ENCODE peak calls at places on chromosomes 5 and 9, in six cellular contexts. O is K562, R is NT2/D1, Y is H1, X is HCT116, G is HepG2. Q is an unnamed sample.

GRCh38 chr9:72394061-72394460 is 29.1 kb upstream of the ZFAND5 start:
- DNase-seq in O (no peak), R (no peak), Y (no peak), X (no peak), G (no peak), Q (no peak)

GRCh38 chr5:42982107-42982622 is 58.0 kb downstream of the ANXA2R start:
- DNase-seq in O (peak), R (no peak), Y (no peak), X (no peak), G (no peak), Q (no peak)

GRCh38 chr9:8183618-8184017 is 384.0 kb upstream of the DMAC1 start:
- DNase-seq in O (no peak), R (no peak), Y (no peak), X (no peak), G (no peak), Q (no peak)

GRCh38 chr9:124077915-124078572 is 66.5 kb downstream of the LHX2 start:
- DNase-seq in O (no peak), R (no peak), Y (no peak), X (peak), G (peak), Q (no peak)

GRCh38 chr9:4389755-4390154 is 89.9 kb upstream of the GLIS3 start:
- DNase-seq in O (no peak), R (no peak), Y (no peak), X (no peak), G (no peak), Q (no peak)

GRCh38 chr9:87346061-87346665 is 151.5 kb upstream of the DAPK1 start:
- DNase-seq in O (no peak), R (no peak), Y (no peak), X (no peak), G (no peak), Q (no peak)

GRCh38 chr5:88119535-88119934 is 149.1 kb downstream of the TMEM161B start:
- DNase-seq in O (no peak), R (no peak), Y (no peak), X (no peak), G (no peak), Q (no peak)

GRCh38 chr5:7668161-7668560 is 182.8 kb downstream of the CFAP90 start:
- DNase-seq in O (no peak), R (peak), Y (no peak), X (no peak), G (no peak), Q (no peak)

GRCh38 chr5:77947051-77947428 is 170.9 kb upstream of the TBCA start:
- DNase-seq in O (no peak), R (no peak), Y (no peak), X (no peak), G (no peak), Q (no peak)

GRCh38 chr5:93385665-93386064 is 195.4 kb downstream of the NR2F1-AS1 start:
- DNase-seq in O (no peak), R (no peak), Y (no peak), X (no peak), G (no peak), Q (no peak)

GRCh38 chr9:69971643-69972449 is 71.8 kb upstream of the MAMDC2 start:
- DNase-seq in O (peak), R (peak), Y (peak), X (peak), G (peak), Q (peak)

GRCh38 chr9:115289757-115290208 is 171.8 kb upstream of the TNC start:
- DNase-seq in O (no peak), R (no peak), Y (no peak), X (no peak), G (no peak), Q (no peak)

GRCh38 chr5:142304013-142304701 is 20.7 kb downstream of the SPRY4 start:
- DNase-seq in O (no peak), R (no peak), Y (no peak), X (no peak), G (no peak), Q (no peak)

GRCh38 chr5:87154191-87154590 is 113.5 kb upstream of the RASA1 start:
- DNase-seq in O (no peak), R (no peak), Y (no peak), X (no peak), G (no peak), Q (no peak)

GRCh38 chr5:170393235-170393634 is 4.1 kb upstream of the KCNMB1 start:
- DNase-seq in O (no peak), R (no peak), Y (no peak), X (no peak), G (no peak), Q (no peak)

GRCh38 chr5:72125931-72126620 is 18.8 kb downstream of the MAP1B start:
- DNase-seq in O (no peak), R (no peak), Y (no peak), X (no peak), G (no peak), Q (peak)

GRCh38 chr9:33228606-33229005 is 11.4 kb upstream of the SPINK4 start:
- DNase-seq in O (no peak), R (no peak), Y (no peak), X (no peak), G (no peak), Q (no peak)

GRCh38 chr9:94173632-94174031 is 85.5 kb upstream of the ZNF169 start:
- DNase-seq in O (no peak), R (no peak), Y (no peak), X (no peak), G (no peak), Q (no peak)

GRCh38 chr9:35932732-35933131 is 23.4 kb downstream of the SPAAR start:
- DNase-seq in O (no peak), R (no peak), Y (no peak), X (no peak), G (no peak), Q (no peak)

GRCh38 chr9:13508086-13508485 is 228.6 kb upstream of the MPDZ start:
- DNase-seq in O (no peak), R (no peak), Y (no peak), X (no peak), G (no peak), Q (no peak)

GRCh38 chr9:135703726-135704125 is 1.7 kb downstream of the KCNT1 start:
- DNase-seq in O (no peak), R (no peak), Y (no peak), X (no peak), G (no peak), Q (no peak)

GRCh38 chr5:5314626-5315025 is 107.9 kb upstream of the ICE1 start:
- DNase-seq in O (no peak), R (no peak), Y (no peak), X (no peak), G (no peak), Q (no peak)

GRCh38 chr5:177605078-177605477 is 5.1 kb downstream of the B4GALT7 start:
- DNase-seq in O (no peak), R (no peak), Y (no peak), X (no peak), G (no peak), Q (no peak)

GRCh38 chr9:81979196-81979595 is 9.4 kb upstream of the SPATA31D1 start:
- DNase-seq in O (no peak), R (no peak), Y (no peak), X (no peak), G (no peak), Q (no peak)

GRCh38 chr9:116502746-116503145 is 184.4 kb upstream of the TRIM32 start:
- DNase-seq in O (no peak), R (no peak), Y (no peak), X (no peak), G (no peak), Q (no peak)

GRCh38 chr5:31770157-31770556 is 131.2 kb downstream of the PDZD2 start:
- DNase-seq in O (no peak), R (peak), Y (no peak), X (no peak), G (no peak), Q (no peak)

GRCh38 chr5:76199321-76200318 is 116.4 kb downstream of the SV2C start:
- DNase-seq in O (no peak), R (no peak), Y (no peak), X (no peak), G (no peak), Q (peak)

GRCh38 chr5:112156211-112156610 is 262.9 kb downstream of the EPB41L4A start:
- DNase-seq in O (no peak), R (no peak), Y (no peak), X (no peak), G (no peak), Q (no peak)

GRCh38 chr9:3205421-3206095 is 320.2 kb downstream of the RFX3 start:
- DNase-seq in O (no peak), R (no peak), Y (no peak), X (no peak), G (no peak), Q (no peak)

GRCh38 chr9:133888779-133889491 is 103.2 kb downstream of the VAV2 start:
- DNase-seq in O (no peak), R (no peak), Y (no peak), X (no peak), G (no peak), Q (peak)

GRCh38 chr9:70340572-70340971 is 73.9 kb downstream of the KLF9 start:
- DNase-seq in O (peak), R (no peak), Y (no peak), X (no peak), G (peak), Q (peak)

DNA sequence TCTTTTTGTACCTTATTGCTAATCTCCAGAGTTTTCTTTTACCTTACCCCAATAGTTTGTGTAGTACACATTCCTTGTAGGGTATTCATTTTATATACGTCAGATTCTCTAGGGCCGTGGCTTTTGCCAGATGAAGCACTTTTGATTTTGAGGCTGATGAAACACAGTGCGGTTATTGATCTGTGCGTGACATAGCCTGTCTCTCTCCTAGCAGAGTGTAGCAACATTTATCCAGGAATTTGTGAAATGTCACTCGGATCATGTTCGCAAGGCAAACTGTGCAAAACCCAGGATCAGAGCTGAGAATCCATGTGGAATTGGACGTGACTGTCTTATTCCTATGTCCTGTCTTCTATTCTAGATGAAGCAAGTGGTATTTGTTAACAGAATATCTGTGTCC is 142.0 kb upstream of the SH3GL2 start:
- DNase-seq in O (no peak), R (no peak), Y (no peak), X (no peak), G (no peak), Q (no peak)
- TF ChIP-seq YY1 in O (no peak), R (no peak), Y (no peak), X (no peak), G (no peak), Q (no peak)

GRCh38 chr9:131787838-131788237 is 48.0 kb upstream of the RAPGEF1 start:
- DNase-seq in O (no peak), R (no peak), Y (no peak), X (no peak), G (no peak), Q (no peak)

GRCh38 chr9:131788851-131789250 is 49.0 kb upstream of the RAPGEF1 start:
- DNase-seq in O (no peak), R (no peak), Y (no peak), X (no peak), G (no peak), Q (no peak)

DNA sequence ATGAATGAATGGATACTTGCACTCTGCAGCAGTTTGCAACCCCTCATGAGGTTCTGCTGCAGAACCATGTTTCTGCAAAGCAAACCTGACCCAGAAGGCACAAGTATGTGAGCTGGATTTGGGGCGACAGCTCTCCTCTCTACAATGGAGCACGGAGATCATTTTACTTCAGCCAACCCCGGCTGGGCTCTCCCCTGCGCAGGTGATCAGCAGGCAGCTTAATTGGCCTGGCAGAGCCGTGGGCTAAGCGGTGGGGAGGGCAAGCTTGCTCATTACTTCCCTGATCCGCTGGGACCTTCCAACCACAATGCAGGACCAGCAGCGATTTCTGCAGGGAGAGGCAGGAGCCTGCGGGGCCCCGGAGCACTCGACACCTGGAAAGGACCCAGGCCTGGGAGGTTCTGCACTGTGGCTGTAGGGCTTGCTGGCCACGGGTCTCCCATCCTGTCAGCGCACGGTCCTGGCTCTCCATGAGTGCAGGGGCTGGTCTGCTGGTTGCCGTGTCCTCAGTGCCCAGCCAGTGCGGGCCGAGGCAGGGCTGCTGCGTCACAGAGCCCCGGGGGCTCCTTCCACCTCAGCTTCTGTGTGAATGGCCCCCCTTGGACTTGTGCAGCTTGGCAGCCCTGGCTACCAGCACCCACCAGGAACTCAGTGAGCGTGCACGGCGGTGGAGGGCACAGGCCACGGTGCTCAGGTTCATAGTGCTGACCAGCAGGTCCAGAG is 51.8 kb upstream of the RAPGEF1 start:
- DNase-seq in O (no peak), R (no peak), Y (no peak), X (no peak), G (no peak), Q (no peak)
- TF ChIP-seq YY1 in O (no peak), R (no peak), Y (no peak), X (no peak), G (no peak), Q (no peak)

DNA sequence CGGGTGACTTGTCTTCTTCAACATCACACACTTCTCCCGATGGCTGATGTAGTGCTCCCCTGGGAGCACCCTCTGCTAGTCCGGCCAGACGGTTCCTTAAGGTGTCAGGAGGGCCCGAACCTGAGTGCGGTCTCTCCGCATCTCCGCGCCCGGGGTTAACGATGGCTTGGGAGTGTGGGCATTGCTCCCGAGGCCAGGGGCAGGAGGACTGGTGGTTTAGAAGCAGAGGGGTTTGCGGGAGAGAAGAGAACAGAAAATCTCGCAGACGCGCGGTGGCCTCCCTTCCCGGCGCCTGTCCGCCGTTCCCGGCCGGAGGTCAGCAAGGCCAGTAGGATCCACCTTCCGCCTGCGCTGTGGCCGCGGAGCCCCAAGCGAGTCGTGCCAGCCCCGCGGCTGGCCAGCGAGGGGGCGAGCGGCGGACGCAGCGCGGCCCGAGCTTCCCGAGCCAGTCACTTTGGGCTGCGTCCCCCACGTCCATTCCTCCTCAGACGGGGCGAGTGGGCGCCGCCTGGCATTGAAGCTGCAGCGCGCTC is 700 bp downstream of the CDO1 start:
- DNase-seq in O (no peak), R (no peak), Y (no peak), X (no peak), G (no peak), Q (peak)
- TF ChIP-seq YY1 in O (no peak), R (no peak), Y (no peak), X (no peak), G (no peak), Q (no peak)

DNA sequence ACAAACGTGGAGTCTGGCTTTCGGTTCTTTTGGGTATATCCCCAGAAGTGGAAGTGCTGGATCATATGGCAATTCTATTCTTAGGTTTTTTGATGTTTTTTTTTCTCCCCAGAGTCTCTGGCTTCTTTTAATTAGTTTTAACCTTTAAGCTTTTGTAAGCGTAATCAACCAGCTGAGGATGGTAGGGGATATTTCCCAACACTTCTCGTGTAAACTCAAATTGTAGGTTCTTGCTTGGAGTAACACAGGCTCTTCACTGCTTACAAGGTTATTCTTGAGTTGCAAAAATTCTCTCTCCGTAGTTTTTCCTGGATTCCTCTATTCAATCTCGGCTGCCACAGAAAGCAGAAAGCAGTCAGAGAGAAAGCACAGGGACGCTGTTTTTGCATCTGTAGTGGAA is 11.9 kb downstream of the LAMC3 start:
- DNase-seq in O (no peak), R (no peak), Y (no peak), X (no peak), G (no peak), Q (no peak)
- TF ChIP-seq YY1 in O (no peak), R (no peak), Y (no peak), X (no peak), G (no peak), Q (no peak)

GRCh38 chr9:78363221-78363620 is 66.3 kb downstream of the PSAT1 start:
- DNase-seq in O (no peak), R (no peak), Y (no peak), X (no peak), G (no peak), Q (no peak)
- TF ChIP-seq YY1 in O (no peak), R (no peak), Y (no peak), X (no peak), G (no peak), Q (no peak)

DNA sequence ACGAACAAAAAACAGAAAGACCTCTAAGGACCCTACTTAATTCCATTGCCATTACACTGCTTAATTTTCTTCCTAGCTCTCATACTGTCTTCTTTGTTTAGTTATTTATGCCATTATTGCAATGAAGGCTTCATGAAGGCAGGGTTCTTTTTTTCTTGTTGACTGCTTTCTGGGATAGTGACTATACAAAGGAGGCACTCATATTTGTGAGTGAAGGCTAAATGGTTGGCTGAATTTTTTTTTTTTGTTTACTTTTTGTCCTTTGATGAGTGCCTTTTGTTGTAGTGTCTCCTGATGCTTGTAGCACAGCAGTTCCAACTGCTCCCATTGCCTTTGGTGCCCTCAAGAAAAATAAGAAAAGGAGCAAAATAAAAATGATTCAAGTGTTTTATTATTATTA is 17.8 kb downstream of the CTNNA1 start:
- DNase-seq in O (no peak), R (no peak), Y (no peak), X (no peak), G (peak), Q (no peak)
- TF ChIP-seq YY1 in O (no peak), R (no peak), Y (no peak), X (no peak), G (no peak), Q (no peak)

DNA sequence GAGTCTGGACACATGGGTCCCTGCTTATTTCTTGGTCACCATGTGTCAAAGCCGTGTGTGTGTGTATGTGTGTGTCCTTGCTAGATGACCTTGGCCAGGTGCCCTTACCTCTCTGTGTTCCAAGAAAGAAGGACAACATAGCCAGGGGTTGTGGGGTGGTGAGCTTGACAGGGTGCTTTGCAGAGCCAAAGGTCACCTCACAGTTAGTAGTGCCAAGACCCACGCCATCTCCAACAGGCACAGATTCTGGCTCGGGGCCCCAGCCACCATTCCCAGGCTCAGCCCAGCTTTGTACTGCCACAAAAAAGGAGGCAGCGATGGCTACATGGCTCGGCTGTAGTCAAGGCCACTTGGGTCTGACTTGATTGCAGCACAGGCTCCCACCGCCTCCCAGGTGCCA is 39.5 kb downstream of the CXXC5 start:
- DNase-seq in O (no peak), R (no peak), Y (no peak), X (no peak), G (no peak), Q (no peak)
- TF ChIP-seq YY1 in O (no peak), R (no peak), Y (no peak), X (no peak), G (no peak), Q (no peak)